ENCODE peak calls at places on chromosomes 1 and 21, in nine cellular contexts. One of them, this sample, is unnamed.

GRCh38 chr1:39877980-39878956 is 5.0 kb downstream of the TRIT1 start:
- DNase-seq in COR-L47: no peak
- DNase-seq in non-pigmented ciliary epithelial cell: no peak
- DNase-seq in GM04504: no peak
- DNase-seq in HFF-Myc: no peak
- DNase-seq in NCI-H1930: no peak
- DNase-seq in T-cell: no peak
- DNase-seq in HT1080: no peak
- DNase-seq in IMR-90: no peak
- DNase-seq in this sample: no peak

GRCh38 chr1:180791806-180792205 is 120.9 kb upstream of the KIAA1614 start:
- DNase-seq in HFF-Myc: no peak
- DNase-seq in non-pigmented ciliary epithelial cell: no peak
- DNase-seq in HT1080: peak; percentile 76
- DNase-seq in COR-L47: no peak
- DNase-seq in IMR-90: peak; percentile 17
- DNase-seq in NCI-H1930: no peak
- DNase-seq in T-cell: no peak
- DNase-seq in GM04504: no peak
- DNase-seq in this sample: no peak

GRCh38 chr1:171116676-171117075 is 26.0 kb downstream of the FMO3 start:
- DNase-seq in T-cell: no peak
- DNase-seq in IMR-90: peak; percentile 42
- DNase-seq in COR-L47: no peak
- DNase-seq in GM04504: no peak
- DNase-seq in NCI-H1930: no peak
- DNase-seq in non-pigmented ciliary epithelial cell: no peak
- DNase-seq in HT1080: no peak
- DNase-seq in HFF-Myc: no peak
- DNase-seq in this sample: no peak

GRCh38 chr1:204505674-204506073 is 10.5 kb upstream of the MDM4 start:
- DNase-seq in COR-L47: no peak
- DNase-seq in HFF-Myc: no peak
- DNase-seq in non-pigmented ciliary epithelial cell: no peak
- DNase-seq in IMR-90: no peak
- DNase-seq in NCI-H1930: no peak
- DNase-seq in T-cell: no peak
- DNase-seq in HT1080: no peak
- DNase-seq in GM04504: no peak
- DNase-seq in this sample: no peak

GRCh38 chr21:29376556-29376955 is 77.8 kb downstream of the BACH1 start:
- DNase-seq in non-pigmented ciliary epithelial cell: no peak
- DNase-seq in COR-L47: peak; percentile 47
- DNase-seq in HFF-Myc: peak; percentile 6
- DNase-seq in T-cell: peak; percentile 56
- DNase-seq in GM04504: no peak
- DNase-seq in HT1080: peak; percentile 48
- DNase-seq in NCI-H1930: no peak
- DNase-seq in IMR-90: no peak
- DNase-seq in this sample: peak; percentile 5

GRCh38 chr21:26194811-26195251 is 24.3 kb upstream of the APP start:
- DNase-seq in NCI-H1930: no peak
- DNase-seq in HFF-Myc: no peak
- DNase-seq in IMR-90: peak; percentile 16
- DNase-seq in HT1080: no peak
- DNase-seq in T-cell: no peak
- DNase-seq in non-pigmented ciliary epithelial cell: no peak
- DNase-seq in GM04504: no peak
- DNase-seq in COR-L47: no peak
- DNase-seq in this sample: no peak

GRCh38 chr1:63557365-63557987 is 34.2 kb downstream of the EFCAB7 start:
- DNase-seq in GM04504: no peak
- DNase-seq in HFF-Myc: peak; percentile 33
- DNase-seq in T-cell: no peak
- DNase-seq in IMR-90: peak; percentile 67
- DNase-seq in NCI-H1930: no peak
- DNase-seq in COR-L47: no peak
- DNase-seq in HT1080: peak; percentile 22
- DNase-seq in non-pigmented ciliary epithelial cell: no peak
- DNase-seq in this sample: peak; percentile 2

GRCh38 chr1:163398980-163399379 is 77.2 kb downstream of the NUF2 start:
- DNase-seq in non-pigmented ciliary epithelial cell: no peak
- DNase-seq in IMR-90: no peak
- DNase-seq in GM04504: no peak
- DNase-seq in NCI-H1930: no peak
- DNase-seq in COR-L47: no peak
- DNase-seq in HT1080: no peak
- DNase-seq in T-cell: no peak
- DNase-seq in HFF-Myc: no peak
- DNase-seq in this sample: no peak

GRCh38 chr1:62687421-62687902 is 724 bp downstream of the DOCK7 start:
- DNase-seq in NCI-H1930: peak; percentile 11
- DNase-seq in T-cell: peak; percentile 2
- DNase-seq in HT1080: peak; percentile 49
- DNase-seq in non-pigmented ciliary epithelial cell: no peak
- DNase-seq in GM04504: no peak
- DNase-seq in COR-L47: peak; percentile 37
- DNase-seq in IMR-90: peak; percentile 43
- DNase-seq in HFF-Myc: no peak
- DNase-seq in this sample: peak; percentile 24

GRCh38 chr1:202836616-202837403 is 26.1 kb downstream of the PCAT6 start:
- DNase-seq in IMR-90: no peak
- DNase-seq in HFF-Myc: no peak
- DNase-seq in GM04504: no peak
- DNase-seq in non-pigmented ciliary epithelial cell: no peak
- DNase-seq in HT1080: no peak
- DNase-seq in T-cell: no peak
- DNase-seq in COR-L47: no peak
- DNase-seq in NCI-H1930: no peak
- DNase-seq in this sample: no peak

GRCh38 chr21:34797926-34798595 is 129.3 kb downstream of the CLIC6 start:
- DNase-seq in T-cell: no peak
- DNase-seq in HT1080: no peak
- DNase-seq in GM04504: no peak
- DNase-seq in IMR-90: no peak
- DNase-seq in HFF-Myc: no peak
- DNase-seq in non-pigmented ciliary epithelial cell: no peak
- DNase-seq in NCI-H1930: no peak
- DNase-seq in COR-L47: no peak
- DNase-seq in this sample: no peak

GRCh38 chr1:182355718-182356098 is 35.9 kb downstream of the GLUL start:
- DNase-seq in HT1080: no peak
- DNase-seq in IMR-90: no peak
- DNase-seq in GM04504: no peak
- DNase-seq in HFF-Myc: no peak
- DNase-seq in COR-L47: no peak
- DNase-seq in T-cell: no peak
- DNase-seq in NCI-H1930: no peak
- DNase-seq in non-pigmented ciliary epithelial cell: no peak
- DNase-seq in this sample: no peak

GRCh38 chr1:230215049-230215448 is 148.0 kb downstream of the GALNT2 start:
- DNase-seq in non-pigmented ciliary epithelial cell: no peak
- DNase-seq in HT1080: no peak
- DNase-seq in T-cell: no peak
- DNase-seq in IMR-90: peak; percentile 64
- DNase-seq in GM04504: no peak
- DNase-seq in HFF-Myc: no peak
- DNase-seq in COR-L47: no peak
- DNase-seq in NCI-H1930: no peak
- DNase-seq in this sample: no peak

GRCh38 chr1:61230523-61230922 is 148.2 kb downstream of the NFIA start:
- DNase-seq in COR-L47: no peak
- DNase-seq in HT1080: no peak
- DNase-seq in HFF-Myc: no peak
- DNase-seq in NCI-H1930: no peak
- DNase-seq in GM04504: no peak
- DNase-seq in IMR-90: no peak
- DNase-seq in T-cell: no peak
- DNase-seq in non-pigmented ciliary epithelial cell: no peak
- DNase-seq in this sample: no peak

GRCh38 chr1:102098536-102098935 is 101.8 kb upstream of the OLFM3 start:
- DNase-seq in T-cell: no peak
- DNase-seq in COR-L47: no peak
- DNase-seq in HT1080: no peak
- DNase-seq in GM04504: no peak
- DNase-seq in IMR-90: no peak
- DNase-seq in non-pigmented ciliary epithelial cell: no peak
- DNase-seq in NCI-H1930: no peak
- DNase-seq in HFF-Myc: no peak
- DNase-seq in this sample: no peak

GRCh38 chr21:32414579-32415358 is 2.3 kb downstream of the EVA1C start:
- DNase-seq in HT1080: peak; percentile 43
- DNase-seq in GM04504: no peak
- DNase-seq in COR-L47: peak; percentile 8
- DNase-seq in T-cell: no peak
- DNase-seq in NCI-H1930: no peak
- DNase-seq in IMR-90: peak; percentile 63
- DNase-seq in non-pigmented ciliary epithelial cell: no peak
- DNase-seq in HFF-Myc: no peak
- DNase-seq in this sample: no peak

GRCh38 chr1:54498383-54499096 is 49.5 kb upstream of the ACOT11 start:
- DNase-seq in HFF-Myc: no peak
- DNase-seq in non-pigmented ciliary epithelial cell: no peak
- DNase-seq in GM04504: no peak
- DNase-seq in NCI-H1930: no peak
- DNase-seq in COR-L47: no peak
- DNase-seq in HT1080: no peak
- DNase-seq in IMR-90: no peak
- DNase-seq in T-cell: no peak
- DNase-seq in this sample: no peak